ENCODE peak calls at places on chromosomes 2 and 18, in eight cellular contexts. M is brain microvascular endothelial cell, W is psoas muscle, Y is mucosa of descending colon, B is NCI-H460, Q is SHP77, P is NCI-H82, D is left ventricle myocardium superior. J is an unnamed sample.

GRCh38 chr2:46297546-46298271 is 502 bp downstream of the EPAS1 start:
- DNase-seq in M (no peak), W (peak; percentile 70), Y (peak; percentile 93), B (no peak), Q (no peak), P (peak; percentile 49), D (peak; percentile 78), J (no peak)

GRCh38 chr2:42722328-42723190 is 41.4 kb downstream of the OXER1 start:
- DNase-seq in M (peak; percentile 94), W (no peak), Y (no peak), B (no peak), Q (no peak), P (no peak), D (peak; percentile 33), J (peak; percentile 90)

GRCh38 chr2:106280653-106281202 is 86.6 kb upstream of the UXS1 start:
- DNase-seq in M (no peak), W (no peak), Y (no peak), B (no peak), Q (no peak), P (no peak), D (no peak), J (no peak)

GRCh38 chr2:84938194-84938879 is 32.6 kb upstream of the KCMF1 start:
- DNase-seq in M (no peak), W (no peak), Y (no peak), B (no peak), Q (no peak), P (no peak), D (no peak), J (no peak)

GRCh38 chr2:71801969-71802368 is 345.7 kb downstream of the CYP26B1 start:
- DNase-seq in M (peak; percentile 60), W (peak; percentile 73), Y (no peak), B (no peak), Q (peak; percentile 31), P (peak; percentile 32), D (peak; percentile 81), J (peak; percentile 51)

GRCh38 chr2:216195565-216195978 is 86.4 kb downstream of the XRCC5 start:
- DNase-seq in M (peak; percentile 67), W (no peak), Y (no peak), B (no peak), Q (no peak), P (no peak), D (no peak), J (peak; percentile 81)

GRCh38 chr2:224523626-224524577 is 61.3 kb downstream of the CUL3 start:
- DNase-seq in M (no peak), W (no peak), Y (no peak), B (no peak), Q (no peak), P (no peak), D (no peak), J (no peak)

GRCh38 chr2:152407806-152408205 is 72.8 kb downstream of the FMNL2 start:
- DNase-seq in M (no peak), W (no peak), Y (no peak), B (no peak), Q (no peak), P (peak; percentile 74), D (no peak), J (no peak)

GRCh38 chr2:24515841-24516240 is 24.8 kb downstream of the NCOA1 start:
- DNase-seq in M (no peak), W (no peak), Y (no peak), B (no peak), Q (no peak), P (peak; percentile 12), D (no peak), J (no peak)

GRCh38 chr2:26989156-26989555 is 18.7 kb downstream of the MAPRE3 start:
- DNase-seq in M (peak; percentile 26), W (no peak), Y (no peak), B (no peak), Q (no peak), P (no peak), D (no peak), J (peak; percentile 37)

GRCh38 chr2:1728821-1729220 is 15.5 kb downstream of the PXDN start:
- DNase-seq in M (no peak), W (peak; percentile 16), Y (no peak), B (no peak), Q (peak; percentile 94), P (no peak), D (peak; percentile 58), J (no peak)

GRCh38 chr2:226116346-226116745 is 683.3 kb downstream of the IRS1 start:
- DNase-seq in M (no peak), W (no peak), Y (no peak), B (no peak), Q (no peak), P (peak; percentile 36), D (no peak), J (no peak)

GRCh38 chr2:140654565-140654964 is 1476.3 kb downstream of the LRP1B start:
- DNase-seq in M (no peak), W (no peak), Y (no peak), B (no peak), Q (no peak), P (peak; percentile 29), D (no peak), J (no peak)

GRCh38 chr18:57784034-57784815 is 18.9 kb downstream of the ATP8B1 start:
- DNase-seq in M (peak; percentile 67), W (no peak), Y (no peak), B (no peak), Q (no peak), P (no peak), D (no peak), J (peak; percentile 51)

GRCh38 chr2:85183481-85183880 is 50.3 kb downstream of the TCF7L1 start:
- DNase-seq in M (no peak), W (no peak), Y (no peak), B (no peak), Q (no peak), P (no peak), D (no peak), J (peak; percentile 68)

GRCh38 chr2:217467331-217467730 is 535.5 kb downstream of the TNS1 start:
- DNase-seq in M (no peak), W (no peak), Y (no peak), B (no peak), Q (no peak), P (no peak), D (no peak), J (no peak)

GRCh38 chr18:57087985-57088384 is 58.9 kb upstream of the BOD1L2 start:
- DNase-seq in M (no peak), W (no peak), Y (no peak), B (no peak), Q (no peak), P (no peak), D (no peak), J (no peak)

GRCh38 chr2:218400167-218400929 is 680 bp downstream of the CTDSP1 start:
- DNase-seq in M (no peak), W (peak; percentile 43), Y (peak; percentile 82), B (no peak), Q (no peak), P (peak; percentile 62), D (peak; percentile 69), J (no peak)

GRCh38 chr2:177547122-177547521 is 154.5 kb downstream of the AGPS start:
- DNase-seq in M (no peak), W (no peak), Y (no peak), B (no peak), Q (no peak), P (no peak), D (no peak), J (no peak)

GRCh38 chr2:240646061-240646899 is 21.0 kb downstream of the GPR35 start:
- DNase-seq in M (no peak), W (no peak), Y (no peak), B (no peak), Q (no peak), P (no peak), D (no peak), J (no peak)

GRCh38 chr2:105188343-105188742 is 53.2 kb upstream of the GPR45 start:
- DNase-seq in M (no peak), W (no peak), Y (no peak), B (no peak), Q (no peak), P (no peak), D (no peak), J (no peak)

GRCh38 chr2:103169856-103170255 is 408.0 kb downstream of the TMEM182 start:
- DNase-seq in M (no peak), W (no peak), Y (no peak), B (no peak), Q (no peak), P (no peak), D (no peak), J (no peak)

GRCh38 chr2:18445412-18446320 is 114.8 kb downstream of the RDH14 start:
- DNase-seq in M (no peak), W (peak; percentile 56), Y (no peak), B (no peak), Q (no peak), P (no peak), D (peak; percentile 35), J (no peak)